ENCODE peak calls at places on chromosome 19, in eight cellular contexts. V, R, T, U, Y, Q, F and H are unnamed samples.

GRCh38 chr19:35921012-35921411 is 12.9 kb upstream of the TYROBP start:
- DNase-seq in U (no peak), R (no peak), V (no peak), Y (no peak), T (no peak), F (no peak), Q (no peak), H (no peak)

GRCh38 chr19:3653865-3654513 is 27.4 kb upstream of the CACTIN start:
- DNase-seq in F (peak), T (no peak), V (no peak), Q (no peak), Y (no peak), R (no peak), U (no peak), H (no peak)

GRCh38 chr19:13557756-13558398 is 51.6 kb upstream of the CACNA1A start:
- DNase-seq in F (no peak), T (no peak), R (no peak), U (no peak), Y (no peak), V (no peak), Q (no peak), H (no peak)

GRCh38 chr19:5354403-5354802 is 13.8 kb upstream of the PTPRS start:
- DNase-seq in F (no peak), V (no peak), U (no peak), Y (no peak), Q (no peak), T (no peak), R (no peak), H (no peak)

GRCh38 chr19:28642787-28643186 is 570.2 kb downstream of the UQCRFS1 start:
- DNase-seq in F (no peak), Y (no peak), V (no peak), R (no peak), Q (no peak), U (no peak), T (no peak), H (no peak)

GRCh38 chr19:45809643-45810159 is 5.4 kb downstream of the RSPH6A start:
- DNase-seq in F (peak), U (no peak), Y (no peak), T (peak), Q (peak), R (no peak), V (no peak), H (peak)

GRCh38 chr19:39676004-39676403 is 20.3 kb downstream of the LGALS16 start:
- DNase-seq in Y (no peak), R (no peak), V (no peak), U (no peak), F (no peak), T (no peak), Q (no peak), H (no peak)

GRCh38 chr19:40717325-40717879 is 490 bp downstream of the ITPKC start:
- DNase-seq in Q (peak), Y (no peak), V (no peak), F (no peak), R (no peak), U (no peak), T (no peak), H (no peak)

GRCh38 chr19:16371540-16371986 is 46.9 kb downstream of the KLF2 start:
- DNase-seq in Y (peak), V (no peak), F (peak), U (peak), Q (no peak), T (no peak), R (peak), H (no peak)

GRCh38 chr19:35404879-35405622 is 34.2 kb downstream of the GPR42 start:
- DNase-seq in R (peak), T (peak), V (no peak), Q (peak), F (no peak), U (no peak), Y (no peak), H (peak)